ENCODE peak calls at places on chromosomes 11 and 22, in six cellular contexts. Q is upper lobe of left lung, P is colonic mucosa, I is tibial nerve, E is heart left ventricle, F is lower lobe of right lung. X is an unnamed sample.

GRCh38 chr11:75275581-75275980 is 35.0 kb downstream of the TPBGL start:
- DNase-seq in P (peak; percentile 50), I (no peak), E (peak; percentile 49), F (peak; percentile 76), Q (no peak), X (no peak)

GRCh38 chr22:32644252-32645100 is 157.0 kb upstream of the TIMP3 start:
- DNase-seq in Q (no peak), E (peak; percentile 82), F (peak; percentile 73), I (no peak), P (peak; percentile 30), X (peak; percentile 78)

GRCh38 chr11:130299978-130300377 is 14.7 kb downstream of the ZBTB44 start:
- DNase-seq in I (no peak), Q (no peak), P (no peak), F (no peak), E (no peak), X (no peak)

GRCh38 chr11:72233056-72233772 is 8.6 kb downstream of the INPPL1 start:
- DNase-seq in F (no peak), P (no peak), I (no peak), Q (no peak), E (no peak), X (no peak)

GRCh38 chr11:72352859-72353551 is 81.3 kb downstream of the CLPB start:
- DNase-seq in F (no peak), E (no peak), Q (no peak), I (peak; percentile 41), P (no peak), X (no peak)

GRCh38 chr11:119081682-119082081 is 3.0 kb upstream of the HMBS start:
- DNase-seq in E (no peak), I (no peak), Q (no peak), F (no peak), P (no peak), X (no peak)

GRCh38 chr11:43868852-43869567 is 11.6 kb upstream of the ALKBH3 start:
- DNase-seq in Q (no peak), F (no peak), E (no peak), I (no peak), P (no peak), X (no peak)

GRCh38 chr11:15117751-15118150 is 3.0 kb downstream of the INSC start:
- DNase-seq in E (no peak), Q (peak; percentile 17), P (no peak), F (no peak), I (no peak), X (no peak)

GRCh38 chr11:95256204-95256819 is 25.3 kb upstream of the SESN3 start:
- DNase-seq in F (no peak), Q (no peak), I (no peak), E (no peak), P (no peak), X (no peak)

GRCh38 chr11:122843281-122844150 is 5.2 kb downstream of the CRTAM start:
- DNase-seq in P (no peak), Q (no peak), I (no peak), E (no peak), F (no peak), X (no peak)

GRCh38 chr22:27719033-27719341 is 82.6 kb downstream of the MN1 start:
- DNase-seq in E (no peak), F (no peak), Q (no peak), I (no peak), P (no peak), X (no peak)

GRCh38 chr11:109377039-109377742 is 44.8 kb upstream of the C11orf87 start:
- DNase-seq in P (no peak), F (no peak), Q (no peak), I (no peak), E (no peak), X (no peak)

GRCh38 chr11:48025983-48026340 is 45.6 kb downstream of the PTPRJ start:
- DNase-seq in P (no peak), I (no peak), F (no peak), Q (no peak), E (no peak), X (no peak)

DNA sequence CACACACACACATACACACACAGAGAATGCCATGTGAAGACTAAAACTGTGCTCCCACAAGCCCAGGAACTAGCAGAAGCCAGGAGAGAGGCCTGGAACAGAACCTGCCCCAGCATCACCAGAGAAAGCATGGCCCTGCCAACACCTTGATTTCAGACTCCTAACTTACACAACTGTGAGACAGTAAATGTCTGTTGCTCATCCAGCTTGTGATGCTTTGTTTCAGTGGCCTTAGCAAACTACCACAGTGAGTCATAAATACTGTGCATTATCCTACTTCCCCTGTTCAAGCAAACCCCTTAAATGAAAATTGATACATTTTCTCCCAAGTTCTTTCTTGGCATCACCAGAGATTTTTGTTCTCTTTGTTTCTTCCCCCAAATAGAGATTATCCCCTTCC is 1539.4 kb upstream of the TENM4 start:
- DNase-seq in Q (no peak), F (no peak), I (no peak), P (no peak), E (no peak), X (no peak)
- H3K27ac ChIP-seq in Q (no peak overlapping the region), F (no peak overlapping the region), I (no peak overlapping the region), P (no peak overlapping the region), E (no peak overlapping the region), X (no peak overlapping the region)

DNA sequence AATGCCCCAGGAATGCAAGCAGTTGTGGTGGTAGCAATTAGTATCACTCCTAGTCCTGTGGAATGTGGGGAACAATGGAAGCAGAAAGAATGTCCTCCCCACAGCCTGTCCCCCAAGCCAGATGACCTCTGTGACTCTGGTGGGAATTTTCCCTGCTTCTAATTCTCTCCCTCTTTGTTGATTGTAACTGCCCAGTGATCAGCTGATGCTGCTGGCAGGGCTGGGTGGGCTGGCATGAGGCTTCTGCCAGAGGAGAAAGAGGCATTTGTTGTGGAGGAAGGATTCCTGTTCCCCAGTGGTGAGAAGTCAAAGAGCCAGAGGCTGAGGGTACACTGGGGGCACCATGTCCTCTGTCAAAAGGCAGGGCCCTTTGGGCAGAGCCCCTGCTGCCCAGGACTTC is 116.7 kb upstream of the NCAM1 start:
- DNase-seq in F (no peak), P (no peak), I (no peak), Q (no peak), E (peak; percentile 20), X (no peak)
- H3K4me1 ChIP-seq in F (no peaks in the 10 kb centered on the region), P (no peaks in the 10 kb centered on the region), I (no peaks in the 10 kb centered on the region), Q (no peaks in the 10 kb centered on the region), E (no peaks in the 10 kb centered on the region), X (no peaks in the 10 kb centered on the region)

GRCh38 chr22:43110444-43110926 is at the start of gene BIK:
- DNase-seq in P (peak; percentile 72), Q (peak; percentile 91), F (peak; percentile 69), I (peak; percentile 17), E (no peak), X (no peak)
- TF ChIP-seq CTCF in P (no peak), Q (no peak), F (no peak), I (no peak), E (peak; percentile 42), X (peak; percentile 38)

DNA sequence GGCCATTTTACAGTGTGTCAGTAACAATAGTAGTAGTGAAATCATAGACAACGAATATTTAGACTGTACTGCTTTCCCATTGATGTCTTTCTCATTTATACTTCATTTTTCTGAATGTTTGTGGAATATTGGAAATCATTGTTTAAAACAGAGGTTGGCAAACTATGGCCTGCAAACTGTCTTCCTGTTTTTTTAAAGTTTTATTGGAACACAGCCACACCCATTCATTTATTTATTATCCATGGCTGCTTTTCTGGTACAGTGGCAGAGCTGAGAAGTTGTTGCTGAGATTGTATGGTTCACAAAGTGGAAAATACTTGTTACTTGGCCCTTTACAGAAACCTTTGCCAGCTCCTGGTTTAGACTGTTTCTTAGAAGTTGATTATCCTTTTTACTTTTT is 13.7 kb downstream of the FAR1 start:
- DNase-seq in F (no peak), I (no peak), Q (no peak), E (no peak), P (no peak), X (no peak)
- H3K27ac ChIP-seq in F (no peak overlapping the region), I (no peak overlapping the region), Q (no peak overlapping the region), E (no peak overlapping the region), P (no peak overlapping the region), X (no peak overlapping the region)

DNA sequence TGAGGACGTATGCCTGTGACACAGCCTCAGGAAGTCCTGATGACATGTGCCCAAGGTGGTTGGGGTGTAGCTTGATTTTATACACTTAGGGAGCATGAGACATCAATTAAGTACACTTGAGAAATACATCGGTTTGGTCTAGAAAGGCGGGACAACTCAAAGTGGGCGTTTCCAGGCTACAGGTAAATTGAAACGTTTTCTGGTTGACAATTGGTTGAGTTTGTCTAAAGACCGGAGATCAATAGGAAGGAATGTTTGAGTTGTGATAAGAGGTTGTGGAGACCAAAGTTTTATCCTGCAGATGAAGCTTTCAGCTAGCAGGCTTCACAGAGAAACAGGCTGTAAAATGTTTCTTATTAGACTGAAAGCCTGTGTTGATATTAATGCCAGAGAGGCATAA is 6.8 kb downstream of the APOL3 start:
- DNase-seq in F (no peak), E (no peak), Q (no peak), P (no peak), I (no peak), X (peak; percentile 46)
- H3K4me1 ChIP-seq in F (peaks cover 97% of the 10 kb centered on the region), E (peaks cover 11% of the 10 kb centered on the region), Q (peaks cover 90% of the 10 kb centered on the region), P (peaks cover 5% of the 10 kb centered on the region), I (peaks cover 73% of the 10 kb centered on the region), X (peaks cover 63% of the 10 kb centered on the region)

GRCh38 chr11:104126464-104126863 is 37.5 kb downstream of the PDGFD start:
- DNase-seq in Q (no peak), E (no peak), I (no peak), F (no peak), P (no peak), X (no peak)

GRCh38 chr11:104124979-104125378 is 39.0 kb downstream of the PDGFD start:
- DNase-seq in Q (no peak), F (no peak), I (no peak), E (no peak), P (no peak), X (no peak)

GRCh38 chr11:104118105-104118762 is 45.7 kb downstream of the PDGFD start:
- DNase-seq in I (no peak), P (no peak), Q (no peak), E (no peak), F (no peak), X (no peak)

GRCh38 chr11:104122008-104122635 is 41.8 kb downstream of the PDGFD start:
- DNase-seq in Q (no peak), F (no peak), P (no peak), I (no peak), E (no peak), X (no peak)

GRCh38 chr11:104120493-104121200 is 43.3 kb downstream of the PDGFD start:
- DNase-seq in E (no peak), P (no peak), F (no peak), I (no peak), Q (no peak), X (no peak)
- TF ChIP-seq CTCF in E (no peak), P (no peak), F (no peak), I (no peak), Q (no peak), X (no peak)

DNA sequence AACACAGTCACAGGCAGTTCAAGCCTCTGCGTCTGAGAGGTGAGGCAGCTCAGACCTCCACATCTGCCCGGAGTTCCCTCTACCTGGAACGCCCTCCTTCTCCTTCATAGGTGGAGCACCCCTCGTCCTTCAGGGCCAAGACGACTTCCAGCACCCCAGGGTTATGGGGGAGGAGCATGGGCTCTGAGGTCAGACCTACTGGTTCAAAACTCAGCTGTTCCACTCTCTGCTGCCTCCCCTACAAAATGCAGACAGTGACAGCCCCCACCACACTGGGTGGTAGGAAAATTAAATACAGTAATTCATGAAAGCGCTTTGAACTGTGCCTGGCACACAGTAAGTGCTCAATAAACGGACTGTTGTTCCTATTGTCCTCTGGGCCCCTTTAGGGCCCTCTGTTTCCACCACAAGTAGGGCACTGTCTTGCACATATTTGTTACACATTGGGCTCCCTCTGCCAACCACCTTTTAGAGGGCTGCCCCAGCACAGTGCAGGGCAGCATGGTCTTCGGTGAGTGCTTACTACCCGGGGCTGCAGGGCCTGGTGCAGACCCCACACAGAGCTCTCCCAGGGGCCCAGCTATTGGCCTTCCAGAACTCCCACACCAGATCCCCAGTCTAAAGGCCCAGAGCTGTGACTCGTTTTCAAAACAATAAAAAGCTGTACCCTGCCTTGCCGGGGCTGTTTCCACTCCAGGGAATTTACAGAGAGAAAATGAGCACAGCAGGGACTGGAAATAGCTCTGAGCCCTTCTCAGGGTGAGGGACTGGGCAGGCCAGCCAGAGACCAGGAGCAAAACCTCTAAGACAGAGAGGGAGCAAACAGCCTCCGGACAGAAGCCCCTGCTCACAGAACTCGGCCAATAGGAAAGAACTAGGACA is 2.5 kb downstream of the TMEM184B start:
- DNase-seq in P (no peak), E (no peak), Q (no peak), F (no peak), I (no peak), X (no peak)
- H3K27ac ChIP-seq in P (no peak overlapping the region), E (peak overlapping the region; percentile 96), Q (peak overlapping the region; percentile 55), F (peak overlapping the region; percentile 13), I (peak overlapping the region; percentile 91), X (peak overlapping the region; percentile 99)